ENCODE peak calls at places on chromosomes 1 and 21, in four cellular contexts. One of them, this sample, is unnamed.

GRCh38 chr1:1117469-1117831 is 1.6 kb upstream of the C1orf159 start:
- DNase-seq in endothelial cell of umbilical vein: no peak
- DNase-seq in HepG2: no peak
- DNase-seq in H54: no peak
- DNase-seq in this sample: no peak

GRCh38 chr1:173507205-173507846 is 30.2 kb downstream of the PRDX6 start:
- DNase-seq in endothelial cell of umbilical vein: no peak
- DNase-seq in HepG2: no peak
- DNase-seq in H54: peak
- DNase-seq in this sample: peak

GRCh38 chr1:230263573-230264195 is 162.4 kb downstream of the PGBD5 start:
- DNase-seq in endothelial cell of umbilical vein: no peak
- DNase-seq in HepG2: no peak
- DNase-seq in H54: no peak
- DNase-seq in this sample: no peak

GRCh38 chr21:41673596-41674335 is 93.1 kb downstream of the RIPK4 start:
- DNase-seq in endothelial cell of umbilical vein: no peak
- DNase-seq in HepG2: no peak
- DNase-seq in H54: no peak
- DNase-seq in this sample: no peak

GRCh38 chr1:210003501-210003900 is 65.5 kb downstream of the SYT14 start:
- DNase-seq in endothelial cell of umbilical vein: no peak
- DNase-seq in HepG2: no peak
- DNase-seq in H54: no peak
- DNase-seq in this sample: no peak

GRCh38 chr1:91864017-91864700 is 21.8 kb downstream of the TGFBR3 start:
- DNase-seq in endothelial cell of umbilical vein: no peak
- DNase-seq in HepG2: no peak
- DNase-seq in H54: no peak
- DNase-seq in this sample: no peak

GRCh38 chr21:19553930-19554615 is 1150.5 kb upstream of the TMPRSS15 start:
- DNase-seq in endothelial cell of umbilical vein: no peak
- DNase-seq in HepG2: no peak
- DNase-seq in H54: no peak
- DNase-seq in this sample: no peak

GRCh38 chr1:104780470-104781078 is 1030.9 kb downstream of the AMY1C start:
- DNase-seq in endothelial cell of umbilical vein: peak
- DNase-seq in HepG2: peak
- DNase-seq in H54: peak
- DNase-seq in this sample: peak

GRCh38 chr1:172885411-172885810 is 165.3 kb downstream of the TNFSF18 start:
- DNase-seq in endothelial cell of umbilical vein: no peak
- DNase-seq in HepG2: no peak
- DNase-seq in H54: no peak
- DNase-seq in this sample: no peak

GRCh38 chr21:45786660-45787059 is 143.1 kb downstream of the PCBP3 start:
- DNase-seq in endothelial cell of umbilical vein: no peak
- DNase-seq in HepG2: no peak
- DNase-seq in H54: no peak
- DNase-seq in this sample: no peak

GRCh38 chr1:86692636-86693035 is 11.7 kb upstream of the SH3GLB1 start:
- DNase-seq in endothelial cell of umbilical vein: no peak
- DNase-seq in HepG2: no peak
- DNase-seq in H54: no peak
- DNase-seq in this sample: no peak

GRCh38 chr1:117312453-117313138 is 54.7 kb upstream of the MAN1A2 start:
- DNase-seq in endothelial cell of umbilical vein: peak
- DNase-seq in HepG2: peak
- DNase-seq in H54: peak
- DNase-seq in this sample: peak

GRCh38 chr21:41283211-41283818 is 33.3 kb upstream of the FAM3B start:
- DNase-seq in endothelial cell of umbilical vein: peak
- DNase-seq in HepG2: peak
- DNase-seq in H54: peak
- DNase-seq in this sample: peak

GRCh38 chr1:206041640-206042039 is 11.3 kb upstream of the RHEX start:
- DNase-seq in endothelial cell of umbilical vein: no peak
- DNase-seq in HepG2: no peak
- DNase-seq in H54: no peak
- DNase-seq in this sample: no peak

GRCh38 chr1:207842506-207842905 is 68.4 kb downstream of the CD34 start:
- DNase-seq in endothelial cell of umbilical vein: no peak
- DNase-seq in HepG2: no peak
- DNase-seq in H54: no peak
- DNase-seq in this sample: no peak

GRCh38 chr1:41372600-41372993 is 11.4 kb downstream of the FOXO6 start:
- DNase-seq in endothelial cell of umbilical vein: no peak
- DNase-seq in HepG2: no peak
- DNase-seq in H54: no peak
- DNase-seq in this sample: no peak

GRCh38 chr1:171403396-171403795 is 81.9 kb upstream of the PRRC2C start:
- DNase-seq in endothelial cell of umbilical vein: no peak
- DNase-seq in HepG2: no peak
- DNase-seq in H54: peak
- DNase-seq in this sample: no peak